ENCODE peak calls at places on chromosomes 1 and 21, in six cellular contexts. One of them, this sample, is unnamed.

GRCh38 chr1:104636581-104636980 is 886.9 kb downstream of the AMY1C start:
- DNase-seq in HFFc6: no peak
- DNase-seq in stimulated activated CD4-positive, alpha-beta T cell treated with anti-CD3 and anti-CD28 coated beads, TNF-alpha, amount 100 ng/mL, for 24 hours: no peak
- DNase-seq in anterior cingulate cortex: no peak
- DNase-seq in kidney tubule cell: peak; percentile 1
- DNase-seq in NCI-H1092: no peak
- DNase-seq in this sample: no peak

GRCh38 chr1:203937678-203938330 is 76.4 kb downstream of the SNRPE start:
- DNase-seq in HFFc6: no peak
- DNase-seq in stimulated activated CD4-positive, alpha-beta T cell treated with anti-CD3 and anti-CD28 coated beads, TNF-alpha, amount 100 ng/mL, for 24 hours: no peak
- DNase-seq in anterior cingulate cortex: no peak
- DNase-seq in kidney tubule cell: no peak
- DNase-seq in NCI-H1092: no peak
- DNase-seq in this sample: no peak

GRCh38 chr1:98276514-98276913 is 355.7 kb upstream of the DPYD start:
- DNase-seq in HFFc6: no peak
- DNase-seq in stimulated activated CD4-positive, alpha-beta T cell treated with anti-CD3 and anti-CD28 coated beads, TNF-alpha, amount 100 ng/mL, for 24 hours: no peak
- DNase-seq in anterior cingulate cortex: no peak
- DNase-seq in kidney tubule cell: no peak
- DNase-seq in NCI-H1092: no peak
- DNase-seq in this sample: no peak

GRCh38 chr1:87182611-87183010 is 146.1 kb upstream of the LMO4 start:
- DNase-seq in HFFc6: no peak
- DNase-seq in stimulated activated CD4-positive, alpha-beta T cell treated with anti-CD3 and anti-CD28 coated beads, TNF-alpha, amount 100 ng/mL, for 24 hours: no peak
- DNase-seq in anterior cingulate cortex: no peak
- DNase-seq in kidney tubule cell: peak; percentile 20
- DNase-seq in NCI-H1092: no peak
- DNase-seq in this sample: no peak

GRCh38 chr1:22026924-22027289 is 25.4 kb downstream of the CELA3A start:
- DNase-seq in HFFc6: no peak
- DNase-seq in stimulated activated CD4-positive, alpha-beta T cell treated with anti-CD3 and anti-CD28 coated beads, TNF-alpha, amount 100 ng/mL, for 24 hours: no peak
- DNase-seq in anterior cingulate cortex: no peak
- DNase-seq in kidney tubule cell: no peak
- DNase-seq in NCI-H1092: no peak
- DNase-seq in this sample: no peak

GRCh38 chr1:97770376-97770775 is 150.5 kb downstream of the DPYD start:
- DNase-seq in HFFc6: no peak
- DNase-seq in stimulated activated CD4-positive, alpha-beta T cell treated with anti-CD3 and anti-CD28 coated beads, TNF-alpha, amount 100 ng/mL, for 24 hours: no peak
- DNase-seq in anterior cingulate cortex: no peak
- DNase-seq in kidney tubule cell: no peak
- DNase-seq in NCI-H1092: no peak
- DNase-seq in this sample: no peak

GRCh38 chr1:119285482-119285881 is 83.1 kb upstream of the HAO2 start:
- DNase-seq in HFFc6: peak; percentile 60
- DNase-seq in stimulated activated CD4-positive, alpha-beta T cell treated with anti-CD3 and anti-CD28 coated beads, TNF-alpha, amount 100 ng/mL, for 24 hours: no peak
- DNase-seq in anterior cingulate cortex: no peak
- DNase-seq in kidney tubule cell: peak; percentile 73
- DNase-seq in NCI-H1092: no peak
- DNase-seq in this sample: no peak

GRCh38 chr1:77533660-77534295 is 148.7 kb downstream of the ZZZ3 start:
- DNase-seq in HFFc6: peak; percentile 59
- DNase-seq in stimulated activated CD4-positive, alpha-beta T cell treated with anti-CD3 and anti-CD28 coated beads, TNF-alpha, amount 100 ng/mL, for 24 hours: peak; percentile 26
- DNase-seq in anterior cingulate cortex: peak; percentile 23
- DNase-seq in kidney tubule cell: peak; percentile 76
- DNase-seq in NCI-H1092: no peak
- DNase-seq in this sample: peak; percentile 68

GRCh38 chr21:42061195-42061865 is 9.8 kb upstream of the UMODL1 start:
- DNase-seq in HFFc6: no peak
- DNase-seq in stimulated activated CD4-positive, alpha-beta T cell treated with anti-CD3 and anti-CD28 coated beads, TNF-alpha, amount 100 ng/mL, for 24 hours: no peak
- DNase-seq in anterior cingulate cortex: no peak
- DNase-seq in kidney tubule cell: no peak
- DNase-seq in NCI-H1092: no peak
- DNase-seq in this sample: no peak

GRCh38 chr1:36584874-36585759 is 102.4 kb upstream of the CSF3R start:
- DNase-seq in HFFc6: no peak
- DNase-seq in stimulated activated CD4-positive, alpha-beta T cell treated with anti-CD3 and anti-CD28 coated beads, TNF-alpha, amount 100 ng/mL, for 24 hours: no peak
- DNase-seq in anterior cingulate cortex: no peak
- DNase-seq in kidney tubule cell: no peak
- DNase-seq in NCI-H1092: no peak
- DNase-seq in this sample: no peak

GRCh38 chr1:70509996-70510876 is 99.2 kb downstream of the CTH start:
- DNase-seq in HFFc6: peak; percentile 99
- DNase-seq in stimulated activated CD4-positive, alpha-beta T cell treated with anti-CD3 and anti-CD28 coated beads, TNF-alpha, amount 100 ng/mL, for 24 hours: no peak
- DNase-seq in anterior cingulate cortex: no peak
- DNase-seq in kidney tubule cell: peak; percentile 92
- DNase-seq in NCI-H1092: peak; percentile 22
- DNase-seq in this sample: no peak

GRCh38 chr1:69913967-69914366 is 291.4 kb downstream of the LRRC40 start:
- DNase-seq in HFFc6: peak; percentile 57
- DNase-seq in stimulated activated CD4-positive, alpha-beta T cell treated with anti-CD3 and anti-CD28 coated beads, TNF-alpha, amount 100 ng/mL, for 24 hours: no peak
- DNase-seq in anterior cingulate cortex: no peak
- DNase-seq in kidney tubule cell: no peak
- DNase-seq in NCI-H1092: no peak
- DNase-seq in this sample: no peak

GRCh38 chr1:117067528-117068370 is 7.6 kb downstream of the TTF2 start:
- DNase-seq in HFFc6: peak; percentile 57
- DNase-seq in stimulated activated CD4-positive, alpha-beta T cell treated with anti-CD3 and anti-CD28 coated beads, TNF-alpha, amount 100 ng/mL, for 24 hours: no peak
- DNase-seq in anterior cingulate cortex: peak; percentile 27
- DNase-seq in kidney tubule cell: peak; percentile 67
- DNase-seq in NCI-H1092: peak; percentile 42
- DNase-seq in this sample: no peak

GRCh38 chr1:225883616-225884265 is 1.6 kb upstream of the TMEM63A start:
- DNase-seq in HFFc6: no peak
- DNase-seq in stimulated activated CD4-positive, alpha-beta T cell treated with anti-CD3 and anti-CD28 coated beads, TNF-alpha, amount 100 ng/mL, for 24 hours: no peak
- DNase-seq in anterior cingulate cortex: no peak
- DNase-seq in kidney tubule cell: no peak
- DNase-seq in NCI-H1092: no peak
- DNase-seq in this sample: no peak

GRCh38 chr1:231315887-231316286 is 21.8 kb downstream of the EXOC8 start:
- DNase-seq in HFFc6: no peak
- DNase-seq in stimulated activated CD4-positive, alpha-beta T cell treated with anti-CD3 and anti-CD28 coated beads, TNF-alpha, amount 100 ng/mL, for 24 hours: no peak
- DNase-seq in anterior cingulate cortex: no peak
- DNase-seq in kidney tubule cell: peak; percentile 52
- DNase-seq in NCI-H1092: peak; percentile 25
- DNase-seq in this sample: no peak

GRCh38 chr1:182962554-182963115 is 9.7 kb upstream of the SHCBP1L start:
- DNase-seq in HFFc6: peak; percentile 80
- DNase-seq in stimulated activated CD4-positive, alpha-beta T cell treated with anti-CD3 and anti-CD28 coated beads, TNF-alpha, amount 100 ng/mL, for 24 hours: no peak
- DNase-seq in anterior cingulate cortex: no peak
- DNase-seq in kidney tubule cell: peak; percentile 93
- DNase-seq in NCI-H1092: peak; percentile 62
- DNase-seq in this sample: peak; percentile 30

GRCh38 chr1:12434686-12435085 is 183.3 kb downstream of the DHRS3 start:
- DNase-seq in HFFc6: no peak
- DNase-seq in stimulated activated CD4-positive, alpha-beta T cell treated with anti-CD3 and anti-CD28 coated beads, TNF-alpha, amount 100 ng/mL, for 24 hours: no peak
- DNase-seq in anterior cingulate cortex: no peak
- DNase-seq in kidney tubule cell: no peak
- DNase-seq in NCI-H1092: no peak
- DNase-seq in this sample: no peak

GRCh38 chr1:168774241-168774640 is 45.2 kb upstream of the DPT start:
- DNase-seq in HFFc6: no peak
- DNase-seq in stimulated activated CD4-positive, alpha-beta T cell treated with anti-CD3 and anti-CD28 coated beads, TNF-alpha, amount 100 ng/mL, for 24 hours: no peak
- DNase-seq in anterior cingulate cortex: no peak
- DNase-seq in kidney tubule cell: no peak
- DNase-seq in NCI-H1092: no peak
- DNase-seq in this sample: no peak

GRCh38 chr1:208183977-208184901 is 59.9 kb downstream of the PLXNA2 start:
- DNase-seq in HFFc6: peak; percentile 96
- DNase-seq in stimulated activated CD4-positive, alpha-beta T cell treated with anti-CD3 and anti-CD28 coated beads, TNF-alpha, amount 100 ng/mL, for 24 hours: no peak
- DNase-seq in anterior cingulate cortex: no peak
- DNase-seq in kidney tubule cell: peak; percentile 93
- DNase-seq in NCI-H1092: no peak
- DNase-seq in this sample: no peak

GRCh38 chr1:22709891-22710687 is 550 bp upstream of the EPHB2 start:
- DNase-seq in HFFc6: peak; percentile 44
- DNase-seq in stimulated activated CD4-positive, alpha-beta T cell treated with anti-CD3 and anti-CD28 coated beads, TNF-alpha, amount 100 ng/mL, for 24 hours: no peak
- DNase-seq in anterior cingulate cortex: peak; percentile 58
- DNase-seq in kidney tubule cell: peak; percentile 60
- DNase-seq in NCI-H1092: peak; percentile 50
- DNase-seq in this sample: no peak

GRCh38 chr1:17586172-17586963 is 46.9 kb downstream of the ARHGEF10L start:
- DNase-seq in HFFc6: peak; percentile 83
- DNase-seq in stimulated activated CD4-positive, alpha-beta T cell treated with anti-CD3 and anti-CD28 coated beads, TNF-alpha, amount 100 ng/mL, for 24 hours: no peak
- DNase-seq in anterior cingulate cortex: no peak
- DNase-seq in kidney tubule cell: peak; percentile 84
- DNase-seq in NCI-H1092: no peak
- DNase-seq in this sample: no peak

GRCh38 chr21:42593007-42593814 is 60.2 kb upstream of the PDE9A start:
- DNase-seq in HFFc6: no peak
- DNase-seq in stimulated activated CD4-positive, alpha-beta T cell treated with anti-CD3 and anti-CD28 coated beads, TNF-alpha, amount 100 ng/mL, for 24 hours: peak; percentile 40
- DNase-seq in anterior cingulate cortex: peak; percentile 36
- DNase-seq in kidney tubule cell: peak; percentile 70
- DNase-seq in NCI-H1092: peak; percentile 70
- DNase-seq in this sample: peak; percentile 59

GRCh38 chr1:158035976-158036583 is 42.6 kb downstream of the KIRREL1 start:
- DNase-seq in HFFc6: peak; percentile 39
- DNase-seq in stimulated activated CD4-positive, alpha-beta T cell treated with anti-CD3 and anti-CD28 coated beads, TNF-alpha, amount 100 ng/mL, for 24 hours: no peak
- DNase-seq in anterior cingulate cortex: no peak
- DNase-seq in kidney tubule cell: peak; percentile 59
- DNase-seq in NCI-H1092: no peak
- DNase-seq in this sample: no peak

This sample was measured in naive thymus-derived CD8-positive, alpha-beta T cell.